ENCODE peak calls at places on chromosomes 4 and X, in ten cellular contexts. X is lower lobe of right lung; J is ascending aorta; R is breast epithelium; I is endodermal cell; E is naive thymus-derived CD4-positive, alpha-beta T cell; F is OCI-LY7; G is mesenchymal stem cell; P is cardiac muscle cell; H is psoas muscle. Z is an unnamed sample. For H3K4me1, the result is how much of the 10 kb centered on the place peaks cover.

GRCh38 chrX:274904-275475 is 6.2 kb upstream of the PLCXD1 start:
- DNase-seq in I (peak), R (no peak), J (no peak), E (no peak), F (no peak), G (peak), H (peak), X (peak), P (peak), Z (no peak)

GRCh38 chr4:16029886-16030285 is 53.9 kb downstream of the PROM1 start:
- DNase-seq in F (no peak), G (no peak), J (no peak), E (no peak), I (no peak), X (no peak), P (no peak), R (no peak), H (no peak), Z (no peak)

GRCh38 chrX:78517124-78517523 is 142.0 kb downstream of the RTL3 start:
- DNase-seq in E (peak), X (no peak), H (no peak), P (no peak), J (no peak), F (no peak), G (no peak), I (no peak), R (no peak), Z (no peak)

GRCh38 chrX:56505866-56506265 is 57.6 kb upstream of the UBQLN2 start:
- DNase-seq in E (no peak), J (no peak), X (no peak), P (no peak), F (no peak), R (no peak), G (no peak), H (no peak), I (no peak), Z (no peak)

GRCh38 chr4:181711387-181711786 is 531.8 kb upstream of the TENM3 start:
- DNase-seq in R (no peak), E (no peak), H (no peak), J (no peak), P (no peak), F (no peak), I (no peak), G (no peak), X (no peak), Z (no peak)

GRCh38 chr4:57040510-57040909 is 61.8 kb downstream of the POLR2B start:
- DNase-seq in I (no peak), E (no peak), R (no peak), J (no peak), P (no peak), H (no peak), F (no peak), G (no peak), X (no peak), Z (no peak)

GRCh38 chr4:175253184-175253902 is 335.2 kb downstream of the ADAM29 start:
- DNase-seq in G (peak), I (peak), P (no peak), J (no peak), E (no peak), R (no peak), H (no peak), X (no peak), F (peak), Z (no peak)

GRCh38 chr4:6763330-6763851 is 19.1 kb upstream of the KIAA0232 start:
- DNase-seq in H (peak), E (no peak), X (peak), P (no peak), G (no peak), R (peak), F (no peak), I (peak), J (peak), Z (no peak)

GRCh38 chr4:74228691-74229640 is 71.0 kb downstream of the MTHFD2L start:
- DNase-seq in F (peak), G (peak), H (peak), E (peak), P (peak), J (peak), R (peak), X (peak), I (peak), Z (no peak)

GRCh38 chr4:110622841-110623709 is at the start of gene PITX2:
- DNase-seq in P (peak), F (peak), E (no peak), I (peak), G (peak), H (peak), J (peak), X (peak), R (peak), Z (no peak)

GRCh38 chrX:86047174-86047991 is at the start of gene CHM:
- DNase-seq in J (peak), G (peak), P (peak), E (peak), H (peak), X (peak), F (peak), I (peak), R (peak), Z (peak)

GRCh38 chr4:917466-917865 is 14.7 kb downstream of the GAK start:
- DNase-seq in F (no peak), G (no peak), P (no peak), E (no peak), R (no peak), I (no peak), H (no peak), X (peak), J (no peak), Z (no peak)

GRCh38 chr4:119693127-119693526 is 64.5 kb upstream of the PDE5A start:
- DNase-seq in H (no peak), I (no peak), J (no peak), G (peak), F (no peak), X (no peak), R (no peak), E (no peak), P (peak), Z (no peak)
- H3K4me3 ChIP-seq in H (no peak), I (no peak), J (no peak), G (peak), F (no peak), X (no peak), R (no peak), E (no peak), P (no peak), Z (no peak)

GRCh38 chr4:104979083-104979760 is 167.5 kb upstream of the TET2 start:
- DNase-seq in F (no peak), H (no peak), J (no peak), I (no peak), X (no peak), R (no peak), P (no peak), E (no peak), G (no peak), Z (no peak)
- H3K27ac ChIP-seq in F (no peak), H (no peak), J (no peak), I (no peak), X (no peak), R (no peak), P (no peak), E (no peak), G (no peak), Z (no peak)

GRCh38 chrX:72122621-72123275 is 9.0 kb downstream of the RTL5 start:
- DNase-seq in R (no peak), H (no peak), G (no peak), E (no peak), P (no peak), X (no peak), F (no peak), J (no peak), I (peak), Z (no peak)
- H3K4me1 ChIP-seq in R (under half), H (under half), G (under half), E (half or more), P (under half), X (half or more), F (under half), J (under half), I (under half), Z (half or more)

GRCh38 chrX:133415276-133416105 is at the start of gene GPC4:
- DNase-seq in G (peak), I (peak), X (peak), P (peak), J (peak), F (no peak), E (no peak), H (peak), R (peak), Z (no peak)
- H3K4me3 ChIP-seq in G (peak), I (peak), X (peak), P (peak), J (peak), F (no peak), E (no peak), H (peak), R (peak), Z (peak)

GRCh38 chr4:126976850-126977249 is 655.9 kb upstream of the INTU start:
- DNase-seq in G (no peak), E (no peak), J (no peak), H (no peak), P (no peak), X (no peak), F (no peak), R (no peak), I (no peak), Z (no peak)

GRCh38 chr4:126973201-126973600 is 659.6 kb upstream of the INTU start:
- DNase-seq in E (no peak), H (no peak), I (no peak), R (no peak), J (no peak), X (no peak), G (no peak), P (peak), F (no peak), Z (no peak)

DNA sequence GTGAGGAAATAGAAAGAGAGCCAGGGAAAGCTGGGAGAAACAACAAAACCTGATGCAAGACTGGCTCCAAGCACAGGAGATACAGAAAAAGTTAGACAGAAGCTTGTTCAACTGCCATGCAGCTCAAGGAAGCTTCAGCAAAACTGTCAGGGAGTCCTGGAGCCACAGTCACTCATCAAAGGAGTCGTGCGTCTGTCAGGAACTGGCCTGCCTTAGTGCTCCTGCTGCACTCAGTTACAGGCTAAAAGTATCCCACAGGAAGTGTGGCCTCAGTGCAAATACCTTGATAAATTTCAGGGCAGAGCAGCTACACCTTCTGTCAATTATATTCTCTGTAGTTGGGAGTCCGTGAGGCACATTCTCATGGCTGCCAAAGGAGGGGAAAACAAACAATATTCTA is 655.5 kb upstream of the INTU start:
- DNase-seq in E (no peak), R (no peak), H (no peak), P (peak), J (no peak), F (no peak), G (peak), I (peak), X (no peak), Z (no peak)
- H3K27ac ChIP-seq in E (no peak), R (no peak), H (no peak), P (peak), J (peak), F (no peak), G (no peak), I (no peak), X (no peak), Z (no peak)

GRCh38 chr4:185893500-185893899 is 81.5 kb upstream of the SORBS2 start:
- DNase-seq in P (no peak), R (no peak), G (no peak), H (no peak), F (no peak), I (no peak), J (no peak), X (no peak), E (no peak), Z (no peak)
- H3K4me1 ChIP-seq in P (under half), R (under half), G (under half), H (under half), F (under half), I (under half), J (under half), X (under half), E (under half), Z (under half)

GRCh38 chrX:104567506-104567905 is 1.5 kb downstream of the IL1RAPL2 start:
- DNase-seq in P (no peak), F (no peak), G (no peak), R (no peak), E (no peak), H (no peak), X (no peak), I (no peak), J (no peak), Z (no peak)
- H3K4me3 ChIP-seq in P (peak), F (no peak), G (no peak), R (peak), E (no peak), H (no peak), X (no peak), I (peak), J (no peak), Z (no peak)

DNA sequence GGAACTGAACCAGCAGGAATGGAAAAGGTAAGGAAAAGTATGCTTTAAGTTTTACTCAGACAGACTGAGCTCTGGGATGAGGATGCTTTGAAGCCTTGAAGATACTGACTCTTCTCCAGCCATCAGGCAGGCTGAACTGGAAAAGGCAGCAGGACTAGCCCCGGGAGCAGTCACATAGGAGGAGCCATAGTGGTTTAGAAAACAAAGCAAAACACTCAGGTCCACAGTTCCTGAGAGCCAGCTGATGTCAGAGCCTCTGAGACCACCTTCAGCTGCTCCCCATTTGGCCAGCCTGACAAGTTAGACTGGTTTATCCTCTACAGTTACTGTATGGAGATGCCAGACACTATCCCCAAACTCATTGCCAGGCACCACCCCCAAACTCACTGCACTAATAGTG is 167.9 kb upstream of the CPEB2 start:
- DNase-seq in G (no peak), J (no peak), E (no peak), I (no peak), P (no peak), X (no peak), F (no peak), R (no peak), H (no peak), Z (no peak)
- H3K27ac ChIP-seq in G (no peak), J (no peak), E (no peak), I (no peak), P (no peak), X (no peak), F (no peak), R (peak), H (no peak), Z (no peak)

GRCh38 chr4:165634766-165635165 is 238.3 kb upstream of the TLL1 start:
- DNase-seq in J (no peak), I (no peak), P (no peak), F (no peak), X (no peak), R (no peak), H (no peak), G (no peak), E (no peak), Z (no peak)
- H3K4me1 ChIP-seq in J (under half), I (under half), P (under half), F (under half), X (under half), R (under half), H (under half), G (under half), E (under half), Z (under half)

Z was measured in thoracic aorta.